ENCODE peak calls at places on chromosomes 1 and 21, in six cellular contexts. D is astrocyte of the cerebellum, I is foreskin fibroblast, P is K562, E is upper lobe of right lung, B is GM23338. H is an unnamed sample.

GRCh38 chr1:193707271-193708015 is 521.0 kb upstream of the B3GALT2 start:
- DNase-seq in D (peak), I (peak), P (no peak), E (no peak), B (no peak), H (peak)

GRCh38 chr1:226457307-226457712 is 49.4 kb upstream of the PARP1 start:
- DNase-seq in D (no peak), I (peak), P (peak), E (no peak), B (peak), H (no peak)

GRCh38 chr1:40848530-40849189 is 13.5 kb downstream of the CITED4 start:
- DNase-seq in D (peak), I (peak), P (peak), E (peak), B (peak), H (peak)

GRCh38 chr1:219329606-219330005 is 155.9 kb downstream of the LYPLAL1 start:
- DNase-seq in D (peak), I (peak), P (no peak), E (no peak), B (no peak), H (peak)

GRCh38 chr21:41783476-41784150 is 16.8 kb upstream of the RIPK4 start:
- DNase-seq in D (peak), I (peak), P (no peak), E (no peak), B (no peak), H (peak)

GRCh38 chr1:30411206-30411605 is 312.2 kb downstream of the MATN1 start:
- DNase-seq in D (no peak), I (no peak), P (no peak), E (peak), B (no peak), H (no peak)

GRCh38 chr1:42348498-42348897 is 13.5 kb upstream of the FOXJ3 start:
- DNase-seq in D (no peak), I (no peak), P (no peak), E (no peak), B (peak), H (no peak)

GRCh38 chr1:8913457-8913856 is 32.2 kb upstream of the CA6 start:
- DNase-seq in D (no peak), I (no peak), P (no peak), E (no peak), B (no peak), H (no peak)

GRCh38 chr1:108041360-108042143 is 76.6 kb upstream of the VAV3 start:
- DNase-seq in D (no peak), I (peak), P (no peak), E (no peak), B (no peak), H (no peak)

GRCh38 chr1:53293123-53293522 is 34.7 kb downstream of the LRP8 start:
- DNase-seq in D (no peak), I (peak), P (no peak), E (no peak), B (no peak), H (no peak)

GRCh38 chr1:243896313-243896712 is 46.3 kb upstream of the AKT3 start:
- DNase-seq in D (no peak), I (no peak), P (no peak), E (no peak), B (no peak), H (no peak)

GRCh38 chr1:98143403-98143802 is 222.6 kb upstream of the DPYD start:
- DNase-seq in D (no peak), I (no peak), P (no peak), E (no peak), B (no peak), H (no peak)

GRCh38 chr1:31127266-31127665 is 61.7 kb upstream of the PUM1 start:
- DNase-seq in D (no peak), I (peak), P (no peak), E (no peak), B (no peak), H (peak)

GRCh38 chr1:33347650-33347992 is 26.7 kb upstream of the A3GALT2 start:
- DNase-seq in D (no peak), I (peak), P (no peak), E (no peak), B (no peak), H (no peak)

GRCh38 chr1:115807723-115808122 is 33.2 kb downstream of the NHLH2 start:
- DNase-seq in D (peak), I (peak), P (peak), E (no peak), B (peak), H (peak)

GRCh38 chr1:14415396-14415795 is 183.1 kb upstream of the KAZN start:
- DNase-seq in D (no peak), I (no peak), P (peak), E (no peak), B (peak), H (no peak)

GRCh38 chr21:25776440-25776839 is 41.7 kb downstream of the GABPA start:
- DNase-seq in D (no peak), I (no peak), P (no peak), E (no peak), B (no peak), H (no peak)

GRCh38 chr1:109446236-109446635 is 20.0 kb upstream of the PSMA5 start:
- DNase-seq in D (no peak), I (no peak), P (no peak), E (no peak), B (no peak), H (no peak)

GRCh38 chr1:199163277-199164069 is 524.6 kb downstream of the PTPRC start:
- DNase-seq in D (no peak), I (peak), P (no peak), E (no peak), B (no peak), H (no peak)

GRCh38 chr21:34603002-34603709 is 11.8 kb downstream of the RCAN1 start:
- DNase-seq in D (peak), I (peak), P (peak), E (peak), B (peak), H (peak)

GRCh38 chr1:37794372-37795339 is 1.0 kb downstream of the MANEAL start:
- DNase-seq in D (no peak), I (no peak), P (peak), E (peak), B (peak), H (no peak)

GRCh38 chr1:104378414-104378813 is 628.7 kb downstream of the AMY1C start:
- DNase-seq in D (no peak), I (no peak), P (no peak), E (no peak), B (peak), H (no peak)

GRCh38 chr21:44708213-44708865 is 3.0 kb downstream of the TSPEAR start:
- DNase-seq in D (no peak), I (no peak), P (no peak), E (no peak), B (peak), H (no peak)

GRCh38 chr1:111139956-111140679 is at the start of the genes CEPT1 and DRAM2:
- DNase-seq in D (peak), I (peak), P (peak), E (peak), B (peak), H (peak)

GRCh38 chr1:232422901-232423300 is 207.0 kb downstream of the SIPA1L2 start:
- DNase-seq in D (no peak), I (no peak), P (no peak), E (no peak), B (no peak), H (no peak)

GRCh38 chr1:229882621-229883020 is 184.4 kb upstream of the GALNT2 start:
- DNase-seq in D (no peak), I (no peak), P (no peak), E (no peak), B (no peak), H (no peak)

GRCh38 chr1:154546264-154547043 is 12.0 kb downstream of the UBE2Q1 start:
- DNase-seq in D (peak), I (peak), P (peak), E (peak), B (peak), H (peak)

GRCh38 chr1:193069748-193070394 is 10.5 kb downstream of the RO60 start:
- DNase-seq in D (no peak), I (peak), P (peak), E (no peak), B (peak), H (peak)

GRCh38 chr1:11286735-11287410 is 13.9 kb downstream of the UBIAD1 start:
- DNase-seq in D (no peak), I (peak), P (no peak), E (no peak), B (peak), H (peak)

GRCh38 chr1:206643118-206643698 is 7.9 kb downstream of the DYRK3 start:
- DNase-seq in D (no peak), I (no peak), P (no peak), E (no peak), B (no peak), H (no peak)

GRCh38 chr1:204323887-204324286 is 35.8 kb downstream of the PLEKHA6 start:
- DNase-seq in D (no peak), I (peak), P (no peak), E (no peak), B (no peak), H (peak)

GRCh38 chr1:16122916-16123315 is 33.0 kb downstream of the EPHA2 start:
- DNase-seq in D (peak), I (peak), P (no peak), E (peak), B (no peak), H (peak)

GRCh38 chr1:224199679-224200078 is 16.6 kb downstream of the DEGS1 start:
- DNase-seq in D (no peak), I (no peak), P (no peak), E (no peak), B (no peak), H (no peak)

GRCh38 chr1:169121146-169121923 is 14.8 kb downstream of the ATP1B1 start:
- DNase-seq in D (no peak), I (no peak), P (no peak), E (no peak), B (no peak), H (no peak)

GRCh38 chr1:13751458-13751871 is 51.5 kb downstream of the PRDM2 start:
- DNase-seq in D (no peak), I (peak), P (no peak), E (no peak), B (no peak), H (no peak)

GRCh38 chr1:1322418-1322817 is 2.0 kb downstream of the INTS11 start:
- DNase-seq in D (no peak), I (no peak), P (peak), E (no peak), B (no peak), H (no peak)

GRCh38 chr1:223739366-223740057 is 27.2 kb downstream of the CAPN2 start:
- DNase-seq in D (no peak), I (no peak), P (no peak), E (no peak), B (no peak), H (peak)

GRCh38 chr1:214404571-214405213 is 123.7 kb downstream of the SMYD2 start:
- DNase-seq in D (no peak), I (peak), P (no peak), E (no peak), B (peak), H (peak)

GRCh38 chr1:233255145-233255544 is 40.4 kb downstream of the PCNX2 start:
- DNase-seq in D (no peak), I (no peak), P (no peak), E (no peak), B (no peak), H (no peak)

DNA sequence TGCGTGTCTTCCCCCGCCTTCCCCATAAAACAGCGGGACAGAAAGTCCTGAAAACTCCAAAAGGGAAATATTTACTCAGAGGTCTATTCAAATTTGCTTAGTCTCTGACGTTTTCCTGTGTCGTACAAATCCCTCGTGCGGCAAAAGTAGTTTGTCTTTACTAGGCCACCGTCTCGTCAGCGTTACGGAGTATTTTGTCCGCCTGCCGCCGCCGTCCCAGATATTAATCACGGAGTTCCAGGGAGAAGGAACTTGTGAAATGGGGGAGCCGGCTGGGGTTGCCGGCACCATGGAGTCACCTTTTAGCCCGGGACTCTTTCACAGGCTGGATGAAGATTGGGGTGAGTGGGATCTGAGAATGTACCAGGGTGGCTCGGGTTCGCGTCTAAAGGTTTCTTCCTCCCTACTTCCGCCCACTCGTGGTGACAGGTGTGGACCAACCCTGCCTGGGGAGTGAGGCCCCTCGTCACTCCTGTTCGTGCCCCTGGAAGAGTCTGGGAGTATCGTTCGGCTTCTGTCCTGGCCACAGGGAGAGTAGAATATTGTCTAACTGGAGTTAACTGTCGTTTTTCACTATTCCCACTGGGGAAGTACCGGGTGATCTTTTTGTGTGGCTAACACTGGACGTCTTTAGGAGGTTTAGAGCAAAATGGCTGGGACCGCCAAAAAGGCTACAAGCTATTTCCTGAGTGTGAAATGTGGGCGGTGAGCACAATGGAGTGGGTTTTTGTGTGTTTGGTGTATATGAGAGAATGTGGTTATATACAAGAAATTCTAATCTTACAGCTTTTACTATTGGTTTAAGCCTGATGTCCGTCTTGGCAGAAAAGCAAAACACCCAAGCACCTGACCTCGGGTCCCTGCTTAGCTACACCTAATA is at the start of gene ATF6:
- DNase-seq in D (peak), I (peak), P (peak), E (peak), B (peak), H (peak)
- TF ChIP-seq CTCF in D (no peak), I (no peak), P (no peak), E (no peak), B (no peak), H (no peak)

DNA sequence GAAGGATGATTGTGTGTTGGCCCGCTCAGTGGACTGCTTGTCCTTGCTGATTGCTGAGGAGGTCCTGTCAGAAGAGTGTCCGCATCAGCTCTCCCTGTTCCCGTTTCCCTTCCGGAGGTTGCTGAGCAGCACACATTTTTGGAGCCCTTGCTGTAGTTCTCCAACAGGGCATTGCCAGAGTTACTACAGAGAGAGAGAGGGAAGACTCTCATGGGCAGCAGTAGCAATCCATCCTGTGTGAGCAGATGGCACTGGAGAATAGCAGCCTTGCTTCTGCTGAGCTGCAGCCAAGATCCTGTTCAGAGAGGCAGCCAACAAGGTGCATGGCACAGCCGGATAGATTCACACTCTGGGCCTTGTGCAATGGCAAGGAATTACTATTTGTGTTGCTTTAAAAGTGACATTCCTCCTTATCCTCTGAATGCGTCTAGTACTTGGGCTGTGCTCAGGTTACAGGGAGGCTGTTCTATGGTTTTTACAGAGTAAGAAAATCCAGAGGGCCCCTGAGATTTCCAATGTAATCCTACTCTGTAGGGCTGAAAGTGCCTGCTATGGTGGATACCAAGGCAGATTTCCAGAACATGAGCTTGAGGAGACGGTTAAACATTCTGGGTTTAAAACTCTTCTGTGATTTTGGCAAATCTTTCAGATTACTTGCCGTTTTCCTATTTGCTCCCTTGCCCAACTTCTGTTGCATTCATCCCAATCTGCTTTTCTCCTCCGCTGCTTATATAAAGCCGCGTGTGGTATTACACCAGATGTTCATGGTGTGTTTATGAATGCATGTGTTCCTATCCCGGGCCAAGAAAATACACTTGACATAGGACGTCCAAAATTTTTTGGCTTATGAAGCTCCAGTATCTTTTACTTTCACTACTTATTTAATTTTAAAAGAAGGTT is 27.4 kb downstream of the AK4 start:
- DNase-seq in D (peak), I (peak), P (no peak), E (no peak), B (peak), H (peak)
- H3K4me3 ChIP-seq in D (no peak), I (no peak), P (no peak), E (no peak), B (no peak), H (no peak)

GRCh38 chr1:54312874-54313316 is 93.3 kb downstream of the SSBP3 start:
- DNase-seq in D (no peak), I (peak), P (no peak), E (no peak), B (peak), H (peak)

GRCh38 chr1:54311506-54311905 is 94.7 kb downstream of the SSBP3 start:
- DNase-seq in D (no peak), I (peak), P (no peak), E (no peak), B (no peak), H (no peak)

GRCh38 chr1:54307305-54307704 is 98.9 kb downstream of the SSBP3 start:
- DNase-seq in D (no peak), I (no peak), P (no peak), E (no peak), B (no peak), H (no peak)

GRCh38 chr1:54309631-54310366 is 96.4 kb downstream of the SSBP3 start:
- DNase-seq in D (no peak), I (no peak), P (no peak), E (no peak), B (peak), H (no peak)

DNA sequence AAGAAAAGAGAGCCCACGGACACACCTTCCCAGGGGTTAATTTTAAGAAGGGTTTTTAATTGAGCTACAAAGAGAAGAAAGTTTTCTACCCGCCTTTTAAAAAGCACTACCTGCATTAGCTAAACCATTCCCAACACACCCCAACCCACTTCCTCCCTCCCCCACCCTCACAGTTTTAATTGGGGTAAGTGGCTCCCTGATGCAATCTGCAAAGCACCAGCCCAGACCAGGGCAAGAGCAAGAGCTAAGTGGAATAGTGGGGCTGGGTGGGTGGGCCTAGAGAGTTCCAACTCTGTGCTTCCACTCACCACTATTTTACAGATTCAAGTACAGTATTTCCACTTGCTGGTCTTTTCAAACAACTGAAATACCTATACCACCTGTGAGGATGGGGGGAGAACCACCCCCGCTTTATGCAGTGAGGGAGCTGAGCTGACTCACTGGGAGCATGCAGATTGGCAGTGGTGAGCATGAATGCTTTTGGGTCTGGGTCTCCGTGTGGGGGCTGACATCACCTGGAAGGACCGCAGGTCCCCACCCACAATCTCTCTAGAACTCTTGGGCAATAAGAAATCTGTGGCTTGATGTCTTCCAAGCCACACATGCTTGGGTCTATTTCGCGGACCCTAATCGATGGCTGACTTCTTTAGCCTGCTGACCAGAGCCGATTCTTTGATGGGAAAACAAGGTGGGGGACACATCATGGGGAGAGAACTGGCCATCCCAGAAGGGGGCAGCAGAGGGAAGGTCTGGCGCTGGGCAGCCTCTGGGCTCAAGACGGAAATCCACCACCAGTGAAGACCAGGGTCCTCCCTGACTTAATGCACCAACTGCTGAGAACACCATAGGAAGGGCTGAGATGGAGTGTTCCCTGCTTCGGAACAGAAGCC is 95.5 kb downstream of the SSBP3 start:
- DNase-seq in D (no peak), I (peak), P (peak), E (no peak), B (peak), H (peak)
- TF ChIP-seq CTCF in D (peak), I (peak), P (peak), E (peak), B (peak), H (peak)

DNA sequence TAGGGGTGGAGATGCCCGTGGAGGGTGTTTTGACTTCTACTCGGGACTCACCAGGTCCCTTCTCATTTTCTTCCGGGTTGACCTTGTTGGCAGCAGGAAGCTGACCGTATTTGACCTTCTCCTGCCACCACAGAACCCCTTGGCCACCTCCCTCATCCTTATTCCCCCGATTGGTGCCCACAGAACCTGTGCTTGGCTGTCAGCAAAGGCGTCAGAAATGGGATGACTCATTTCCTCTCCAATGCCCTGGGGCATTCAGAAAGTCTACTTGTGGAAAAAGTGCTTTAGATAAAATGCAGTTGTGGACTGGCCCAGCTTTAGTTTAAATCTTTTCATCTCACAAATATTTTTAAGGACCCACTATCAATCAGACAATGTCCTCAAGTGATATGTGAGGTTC is 221.8 kb upstream of the VAMP3 start:
- DNase-seq in D (peak), I (peak), P (no peak), E (peak), B (no peak), H (peak)
- H3K4me3 ChIP-seq in D (no peak), I (no peak), P (no peak), E (no peak), B (no peak), H (no peak)